ENCODE peak calls at places on chromosome 9, in nine cellular contexts. C is hepatocyte, J is neural progenitor cell, D is GM23248, F is MM.1S, L is SK-N-SH, Z is HCT116, M is OCI-LY7, B is GM23338. X is an unnamed sample. For H3K4me1, the result is how much of the 10 kb centered on the place peaks cover.

GRCh38 chr9:93577045-93577939 is 908 bp downstream of the PHF2 start:
- DNase-seq in B (peak), D (peak), L (peak), Z (no peak), C (peak), F (peak), J (peak), M (peak), X (peak)

GRCh38 chr9:92962303-92962649 is 15.0 kb downstream of the FGD3 start:
- DNase-seq in F (no peak), D (no peak), J (no peak), L (no peak), Z (no peak), M (no peak), C (no peak), B (no peak), X (no peak)

GRCh38 chr9:95477441-95477840 is 39.3 kb downstream of the PTCH1 start:
- DNase-seq in J (peak), L (no peak), D (no peak), M (no peak), C (no peak), Z (no peak), B (no peak), F (no peak), X (no peak)

GRCh38 chr9:88258012-88258411 is 119.7 kb upstream of the SPATA31C2 start:
- DNase-seq in J (no peak), C (peak), L (no peak), D (peak), M (no peak), F (no peak), B (no peak), Z (no peak), X (peak)

GRCh38 chr9:137986268-137987099 is 108.9 kb downstream of the CACNA1B start:
- DNase-seq in M (no peak), C (peak), J (no peak), B (no peak), L (no peak), F (no peak), D (no peak), Z (no peak), X (no peak)

GRCh38 chr9:92147030-92147853 is 32.0 kb upstream of the SPTLC1 start:
- DNase-seq in L (no peak), M (no peak), F (no peak), Z (peak), C (peak), J (no peak), D (peak), B (peak), X (peak)

GRCh38 chr9:13358128-13358527 is 78.6 kb upstream of the MPDZ start:
- DNase-seq in F (no peak), L (no peak), C (peak), M (no peak), J (no peak), B (no peak), D (peak), Z (no peak), X (peak)

GRCh38 chr9:19946446-19947109 is 157.7 kb upstream of the SLC24A2 start:
- DNase-seq in M (peak), F (no peak), L (peak), D (peak), B (peak), J (peak), Z (no peak), C (peak), X (peak)

GRCh38 chr9:23821400-23822181 is 4.4 kb downstream of the ELAVL2 start:
- DNase-seq in M (no peak), Z (no peak), J (peak), C (peak), L (peak), B (peak), D (peak), F (no peak), X (peak)

GRCh38 chr9:113973963-113974413 is 97.9 kb downstream of the ZNF618 start:
- DNase-seq in C (no peak), M (no peak), D (peak), L (no peak), J (no peak), F (no peak), B (no peak), Z (no peak), X (no peak)

DNA sequence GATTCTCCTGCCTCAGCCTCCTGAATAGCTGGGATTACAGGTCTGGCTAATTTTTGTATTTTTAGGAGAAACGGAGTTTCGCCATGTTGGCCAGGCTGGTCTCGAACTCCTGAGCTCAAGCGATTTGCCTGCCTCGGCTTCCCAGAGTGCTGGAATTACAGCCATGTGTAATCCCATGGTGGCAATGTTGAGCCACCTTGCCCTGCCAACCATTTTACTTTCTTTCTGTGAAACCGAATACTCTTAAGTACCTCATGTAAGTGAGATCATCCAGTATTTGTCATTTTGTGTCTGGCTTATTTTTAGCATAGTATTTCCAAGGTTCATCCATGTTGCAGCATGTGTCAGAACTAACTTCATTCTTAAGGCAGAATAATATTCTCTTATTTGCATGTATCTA is 8.2 kb downstream of the PRRC2B start:
- DNase-seq in Z (no peak), J (no peak), M (no peak), B (no peak), C (no peak), D (peak), F (no peak), L (no peak), X (no peak)
- H3K4me1 ChIP-seq in Z (under half), J (half or more), M (half or more), B (half or more), C (half or more), D (half or more), F (under half), L (half or more), X (under half)

GRCh38 chr9:129383005-129383414 is 204.9 kb upstream of the IER5L start:
- DNase-seq in B (peak), Z (peak), D (peak), J (no peak), F (no peak), M (no peak), C (peak), L (peak), X (peak)
- H3K4me3 ChIP-seq in B (peak), Z (peak), D (peak), J (peak), F (peak), M (peak), C (peak), L (no peak), X (peak)

GRCh38 chr9:99135498-99135897 is 30.6 kb downstream of the TGFBR1 start:
- DNase-seq in F (no peak), B (no peak), Z (no peak), M (peak), C (no peak), J (no peak), L (no peak), D (no peak), X (no peak)

GRCh38 chr9:99138424-99139284 is 33.7 kb downstream of the TGFBR1 start:
- DNase-seq in Z (no peak), B (no peak), J (no peak), F (no peak), M (no peak), L (no peak), D (no peak), C (no peak), X (no peak)

GRCh38 chr9:99137225-99137624 is 32.3 kb downstream of the TGFBR1 start:
- DNase-seq in M (no peak), J (no peak), B (no peak), C (no peak), F (no peak), D (no peak), L (no peak), Z (no peak), X (no peak)

GRCh38 chr9:99133145-99133544 is 28.2 kb downstream of the TGFBR1 start:
- DNase-seq in C (no peak), D (no peak), F (no peak), B (no peak), Z (no peak), L (no peak), M (no peak), J (no peak), X (no peak)

DNA sequence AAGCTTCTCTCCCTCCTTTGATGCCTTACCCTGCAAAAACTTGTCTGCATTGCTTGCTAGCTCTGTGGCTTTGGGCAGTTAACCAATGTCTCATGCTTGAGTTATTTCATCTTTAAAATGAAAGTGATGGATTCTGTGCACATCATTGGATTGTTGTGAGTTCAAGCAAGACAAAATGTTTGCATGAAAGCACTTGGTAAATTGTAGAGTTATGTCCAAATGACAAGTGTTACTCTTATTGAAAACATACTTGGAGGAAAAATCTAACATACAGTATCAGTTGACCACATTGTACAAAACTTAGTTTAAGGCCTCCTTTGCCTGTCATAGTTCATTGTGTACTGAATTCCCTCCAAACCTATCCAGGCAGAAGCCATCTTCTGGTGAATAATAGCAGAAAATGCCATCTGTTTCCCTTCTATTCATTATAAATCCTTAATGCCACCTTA is 30.0 kb downstream of the TGFBR1 start:
- DNase-seq in L (no peak), B (no peak), J (no peak), M (no peak), Z (no peak), C (no peak), F (no peak), D (peak), X (no peak)
- TF ChIP-seq EZH2phosphoT487 in L (no peak), B (no peak), J (no peak), M (no peak), Z (no peak), C (no peak), F (no peak), D (no peak), X (no peak)

DNA sequence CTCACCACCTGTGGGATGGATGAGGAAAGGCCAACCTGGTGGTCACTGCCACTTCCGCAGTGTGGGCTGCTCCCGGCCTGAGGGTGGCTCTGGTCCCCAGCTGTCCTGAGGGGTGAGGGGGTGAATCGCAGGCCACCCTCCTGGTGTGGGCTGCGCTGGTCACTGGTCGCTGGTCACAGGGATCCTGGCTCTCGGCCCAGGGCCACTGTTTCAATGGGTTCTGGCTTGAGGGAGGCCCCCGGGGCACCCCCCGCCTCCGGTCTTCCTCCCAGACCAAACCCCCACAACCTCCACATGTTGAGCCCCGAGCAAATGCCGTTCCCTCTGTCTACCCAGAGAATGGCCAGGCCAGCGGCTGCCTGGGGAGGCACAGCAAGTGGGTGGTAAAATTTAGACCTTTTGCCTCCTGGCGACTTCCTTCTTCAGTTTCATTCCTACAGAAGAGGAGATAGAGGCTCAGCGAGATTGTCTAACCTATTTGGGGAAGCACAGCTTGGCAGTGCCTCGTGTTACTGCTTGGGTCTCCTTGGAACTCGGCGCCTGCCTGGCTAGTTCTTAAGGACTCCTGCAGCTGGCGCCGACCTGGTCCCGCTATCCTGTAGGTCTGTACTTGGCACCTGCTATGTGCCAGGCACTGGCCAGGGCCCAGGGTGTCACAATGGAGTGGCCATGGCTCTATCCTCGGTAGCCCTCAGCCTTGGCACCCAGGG is 48.2 kb downstream of the RXRA start:
- DNase-seq in F (no peak), B (no peak), D (no peak), C (no peak), L (peak), J (no peak), M (no peak), Z (no peak), X (no peak)
- H3K4me1 ChIP-seq in F (under half), B (under half), D (under half), C (under half), L (under half), J (under half), M (under half), Z (half or more), X (under half)

DNA sequence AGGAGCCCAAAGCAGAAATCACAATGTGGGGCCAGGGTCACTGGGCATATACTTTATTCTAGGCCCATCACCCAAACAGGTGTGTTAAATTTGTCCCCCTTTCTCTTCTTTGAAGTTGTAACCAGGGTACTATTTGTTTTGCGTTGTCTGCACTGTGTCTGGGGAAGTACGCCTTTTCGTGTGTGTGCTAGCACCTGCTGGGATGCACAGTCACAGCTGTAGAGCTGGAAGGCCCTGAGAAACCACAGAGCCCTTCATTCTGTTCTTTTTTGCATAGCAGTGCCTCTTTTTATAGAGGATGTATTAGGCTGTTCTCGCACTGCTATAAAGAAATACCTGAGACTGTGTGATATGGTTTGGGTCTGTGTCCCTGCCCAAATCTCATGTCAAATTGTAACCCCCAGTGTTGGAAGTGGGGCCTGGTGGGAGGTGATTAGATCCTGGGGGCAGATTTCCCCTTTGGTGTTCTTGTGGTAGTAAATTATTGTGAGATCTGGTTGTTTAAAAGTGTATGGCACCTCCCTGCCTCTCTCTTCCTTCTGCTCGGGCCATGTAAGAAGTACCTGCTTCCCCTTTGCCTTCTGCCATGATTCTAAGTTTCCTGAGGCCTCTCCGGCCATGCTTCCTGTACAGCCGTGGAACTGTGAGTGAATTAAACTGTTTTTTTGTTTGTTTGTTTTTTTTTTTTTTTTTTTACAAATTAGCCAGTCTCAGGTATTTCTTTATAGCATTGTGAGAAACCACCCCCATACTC is 14.0 kb downstream of the SEC61B start:
- DNase-seq in Z (no peak), C (no peak), J (no peak), F (peak), B (no peak), D (no peak), M (peak), L (no peak), X (no peak)
- H3K4me3 ChIP-seq in Z (no peak), C (no peak), J (no peak), F (no peak), B (no peak), D (no peak), M (peak), L (no peak), X (no peak)

GRCh38 chr9:123470991-123471770 is 115.2 kb downstream of the CRB2 start:
- DNase-seq in C (no peak), M (no peak), B (no peak), D (no peak), F (no peak), L (no peak), J (no peak), Z (no peak), X (no peak)
- TF ChIP-seq EZH2phosphoT487 in C (no peak), M (no peak), B (no peak), D (no peak), F (no peak), L (no peak), J (no peak), Z (no peak), X (no peak)

DNA sequence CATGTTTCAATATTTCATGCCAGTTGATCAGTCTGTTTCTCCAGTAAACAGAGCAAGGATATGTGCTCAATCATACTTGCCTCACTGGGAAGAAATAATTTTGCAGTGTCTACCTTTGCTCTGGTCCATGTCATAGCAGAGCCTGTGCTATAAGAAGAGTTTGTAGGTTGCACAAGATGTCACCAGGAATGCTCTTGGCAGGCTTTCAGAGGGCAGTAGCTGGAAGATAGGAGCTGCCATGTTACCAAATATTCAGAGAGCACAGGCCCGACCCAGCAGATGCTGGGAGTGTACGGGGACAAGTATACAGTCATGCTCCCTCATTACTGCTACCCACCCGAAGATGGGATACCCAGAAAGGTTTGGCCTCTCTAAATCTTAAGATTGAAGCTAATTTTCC is 102.7 kb downstream of the UGCG start:
- DNase-seq in Z (no peak), M (no peak), J (no peak), C (no peak), B (no peak), F (no peak), L (no peak), D (no peak), X (no peak)
- H3K4me1 ChIP-seq in Z (under half), M (under half), J (under half), C (under half), B (under half), F (under half), L (under half), D (under half), X (under half)

X was measured in PC-3.